ENCODE peak calls at places on chromosomes 16 and 17, in five cellular contexts. J, T, I, M and E are unnamed samples.

GRCh38 chr17:48374650-48375230 is 55.3 kb downstream of the SKAP1 start:
- DNase-seq in J (peak), T (no peak), I (no peak), M (no peak), E (no peak)

GRCh38 chr16:9123401-9123800 is 32.0 kb downstream of the HAPSTR1 start:
- DNase-seq in J (no peak), T (no peak), I (no peak), M (no peak), E (peak)

GRCh38 chr17:17141860-17142552 is 64.1 kb downstream of the PLD6 start:
- DNase-seq in J (peak), T (no peak), I (no peak), M (no peak), E (no peak)

GRCh38 chr17:77783991-77784820 is 174.3 kb upstream of the TNRC6C start:
- DNase-seq in J (peak), T (no peak), I (no peak), M (no peak), E (no peak)

GRCh38 chr17:81621494-81622230 is 15.2 kb downstream of the NPLOC4 start:
- DNase-seq in J (no peak), T (no peak), I (no peak), M (no peak), E (no peak)

GRCh38 chr16:4392382-4393242 is 21.0 kb downstream of the VASN start:
- DNase-seq in J (no peak), T (peak), I (no peak), M (no peak), E (no peak)

GRCh38 chr16:84055801-84056634 is 13.4 kb upstream of the SLC38A8 start:
- DNase-seq in J (no peak), T (no peak), I (no peak), M (no peak), E (no peak)

GRCh38 chr16:88323041-88323440 is 59.7 kb upstream of the ZNF469 start:
- DNase-seq in J (no peak), T (no peak), I (no peak), M (no peak), E (no peak)